ENCODE peak calls at places on chromosome 22, in seven cellular contexts. O is activated CD4-positive, alpha-beta T cell treated with anti-CD3 and anti-CD28 coated beads for 24 hours; R is NCI-H345; T is astrocyte of the cerebellum; I is tibial nerve; E is stimulated activated CD4-positive, alpha-beta T cell treated with anti-CD3 and anti-CD28 coated beads, Interleukin-15, amount 100 ng/mL, for 1 hour; L is CD4-positive, alpha-beta memory T cell. F is an unnamed sample.

GRCh38 chr22:29078036-29078868 is 5.4 kb downstream of the KREMEN1 start:
- DNase-seq in O (no peak), R (no peak), T (no peak), I (no peak), E (no peak), L (no peak), F (no peak)

GRCh38 chr22:24432059-24432853 is 4.9 kb downstream of the ADORA2A start:
- DNase-seq in O (no peak), R (no peak), T (no peak), I (no peak), E (no peak), L (no peak), F (peak)

GRCh38 chr22:25942989-25943411 is 201.0 kb downstream of the MYO18B start:
- DNase-seq in O (no peak), R (peak), T (no peak), I (no peak), E (no peak), L (no peak), F (no peak)

GRCh38 chr22:34781676-34782075 is 284.3 kb upstream of the ISX start:
- DNase-seq in O (no peak), R (no peak), T (no peak), I (no peak), E (no peak), L (no peak), F (no peak)

GRCh38 chr22:27388090-27388600 is 413.4 kb downstream of the MN1 start:
- DNase-seq in O (no peak), R (no peak), T (no peak), I (no peak), E (no peak), L (no peak), F (no peak)

GRCh38 chr22:35352214-35353111 is 28.4 kb upstream of the HMOX1 start:
- DNase-seq in O (no peak), R (no peak), T (no peak), I (peak), E (no peak), L (no peak), F (no peak)

GRCh38 chr22:41508770-41509170 is 35.5 kb downstream of the POLR3H start:
- DNase-seq in O (no peak), R (no peak), T (no peak), I (no peak), E (no peak), L (no peak), F (no peak)

GRCh38 chr22:35399114-35399677 is 744 bp upstream of the MCM5 start:
- DNase-seq in O (no peak), R (peak), T (no peak), I (no peak), E (no peak), L (no peak), F (no peak)

GRCh38 chr22:28630185-28630580 is 49.5 kb downstream of the TTC28 start:
- DNase-seq in O (no peak), R (no peak), T (no peak), I (no peak), E (no peak), L (no peak), F (no peak)

GRCh38 chr22:22771696-22772377 is 115.8 kb upstream of the IGLL5 start:
- DNase-seq in O (no peak), R (no peak), T (no peak), I (no peak), E (no peak), L (no peak), F (no peak)

GRCh38 chr22:43310798-43311197 is 32.4 kb downstream of the SCUBE1 start:
- DNase-seq in O (no peak), R (no peak), T (no peak), I (no peak), E (no peak), L (no peak), F (no peak)

GRCh38 chr22:45671051-45671782 is 417 bp upstream of the ATXN10 start:
- DNase-seq in O (no peak), R (no peak), T (no peak), I (no peak), E (no peak), L (no peak), F (no peak)

GRCh38 chr22:36027579-36027959 is 1.1 kb downstream of the RBFOX2 start:
- DNase-seq in O (no peak), R (peak), T (no peak), I (peak), E (no peak), L (no peak), F (no peak)

GRCh38 chr22:50218153-50218995 is 17.6 kb downstream of the SELENOO start:
- DNase-seq in O (no peak), R (peak), T (no peak), I (no peak), E (no peak), L (peak), F (no peak)

GRCh38 chr22:37240941-37241320 is 3.1 kb downstream of the RAC2 start:
- DNase-seq in O (no peak), R (no peak), T (no peak), I (no peak), E (no peak), L (peak), F (no peak)

GRCh38 chr22:37491559-37492427 is 5.6 kb upstream of the MFNG start:
- DNase-seq in O (no peak), R (no peak), T (no peak), I (no peak), E (no peak), L (peak), F (peak)

GRCh38 chr22:29842172-29842571 is 4.1 kb upstream of the ASCC2 start:
- DNase-seq in O (no peak), R (no peak), T (no peak), I (no peak), E (no peak), L (no peak), F (no peak)

GRCh38 chr22:36352775-36353507 is 34.8 kb downstream of the MYH9 start:
- DNase-seq in O (no peak), R (no peak), T (peak), I (peak), E (no peak), L (peak), F (no peak)

GRCh38 chr22:44672632-44673031 is 29.4 kb upstream of the PRR5 start:
- DNase-seq in O (no peak), R (no peak), T (no peak), I (no peak), E (no peak), L (no peak), F (no peak)